ENCODE peak calls at places on chromosomes 5 and 9, in six cellular contexts. L is RCC 7860; J is activated naive CD4-positive, alpha-beta T cell treated with anti-CD3 and anti-CD28 coated beads, Interleukin-2, amount 50 U/mL, for 72 hours; F is fibroblast of pulmonary artery; Z is T-cell; D is GM12891. R is an unnamed sample.
A peak's percentile ranks its signal among the peaks of the same experiment; 100 is the strongest.

GRCh38 chr5:102807878-102808502 is 52.9 kb downstream of the PAM start:
- DNase-seq in F (peak; percentile 16), J (no peak), D (no peak), L (peak; percentile 75), Z (no peak), R (no peak)

GRCh38 chr5:19706776-19707175 is 281.2 kb downstream of the CDH18 start:
- DNase-seq in J (no peak), F (no peak), Z (no peak), L (no peak), D (no peak), R (no peak)

GRCh38 chr5:86360801-86361200 is 256.9 kb upstream of the COX7C start:
- DNase-seq in Z (no peak), L (no peak), J (no peak), F (no peak), D (no peak), R (no peak)

GRCh38 chr9:68919666-68920065 is 94.2 kb downstream of the PRKACG start:
- DNase-seq in J (no peak), L (no peak), F (no peak), Z (no peak), D (no peak), R (no peak)

GRCh38 chr9:2166219-2166618 is 151.1 kb downstream of the SMARCA2 start:
- DNase-seq in D (no peak), J (no peak), L (no peak), Z (no peak), F (no peak), R (no peak)

GRCh38 chr5:67209141-67209771 is 12.7 kb upstream of the CD180 start:
- DNase-seq in F (peak; percentile 87), D (peak; percentile 42), L (peak; percentile 4), J (peak; percentile 73), Z (peak; percentile 32), R (peak; percentile 83)

GRCh38 chr9:6681957-6682501 is 36.5 kb upstream of the GLDC start:
- DNase-seq in Z (no peak), D (no peak), L (no peak), J (no peak), F (no peak), R (no peak)

GRCh38 chr5:76746677-76747076 is 30.8 kb downstream of the F2R start:
- DNase-seq in F (no peak), D (no peak), L (no peak), J (no peak), Z (no peak), R (no peak)

GRCh38 chr5:40166757-40167156 is 513.0 kb upstream of the PTGER4 start:
- DNase-seq in Z (no peak), D (no peak), L (no peak), F (peak; percentile 1), J (no peak), R (no peak)

GRCh38 chr5:128579669-128580068 is 41.6 kb upstream of the FBN2 start:
- DNase-seq in Z (no peak), L (no peak), J (no peak), D (no peak), F (peak; percentile 7), R (no peak)

GRCh38 chr9:107932601-107933000 is 443.0 kb upstream of the KLF4 start:
- DNase-seq in Z (no peak), D (no peak), F (no peak), L (no peak), J (no peak), R (no peak)

GRCh38 chr9:122228191-122228905 is 409 bp downstream of the LHX6 start:
- DNase-seq in Z (no peak), D (peak; percentile 42), J (no peak), F (no peak), L (no peak), R (no peak)

GRCh38 chr5:77923666-77924065 is 147.5 kb upstream of the TBCA start:
- DNase-seq in J (no peak), F (no peak), Z (no peak), D (no peak), L (no peak), R (no peak)

GRCh38 chr5:138635268-138635667 is 60.1 kb upstream of the HSPA9 start:
- DNase-seq in L (no peak), D (no peak), J (no peak), Z (no peak), F (no peak), R (no peak)

GRCh38 chr5:9599391-9599790 is 30.8 kb downstream of the TAS2R1 start:
- DNase-seq in L (no peak), F (no peak), Z (no peak), J (no peak), D (no peak), R (no peak)

GRCh38 chr5:17340363-17340762 is 122.9 kb downstream of the BASP1 start:
- DNase-seq in L (no peak), D (no peak), J (no peak), Z (no peak), F (no peak), R (no peak)

GRCh38 chr9:101264727-101265126 is 120.1 kb downstream of the BAAT start:
- DNase-seq in Z (no peak), D (no peak), F (no peak), J (no peak), L (no peak), R (no peak)

GRCh38 chr9:4293293-4293931 is 6.5 kb downstream of the GLIS3 start:
- DNase-seq in F (peak; percentile 97), L (peak; percentile 96), Z (no peak), J (no peak), D (no peak), R (no peak)

GRCh38 chr9:16425572-16425971 is 444.9 kb downstream of the BNC2 start:
- DNase-seq in D (no peak), L (no peak), Z (no peak), J (no peak), F (peak; percentile 87), R (no peak)

GRCh38 chr5:56737918-56738606 is 77.3 kb upstream of the MAP3K1 start:
- DNase-seq in F (no peak), L (no peak), Z (no peak), D (no peak), J (no peak), R (no peak)

GRCh38 chr9:121201045-121201737 is 478 bp downstream of the RAB14 start:
- DNase-seq in Z (peak; percentile 8), L (no peak), F (no peak), D (peak; percentile 12), J (peak; percentile 40), R (no peak)

GRCh38 chr5:95841914-95842812 is 19.6 kb upstream of the GLRX start:
- DNase-seq in F (peak; percentile 97), J (no peak), D (no peak), Z (no peak), L (no peak), R (no peak)

GRCh38 chr5:122967625-122968024 is 68.9 kb downstream of the PPIC start:
- DNase-seq in D (peak; percentile 17), F (no peak), J (no peak), Z (no peak), L (no peak), R (no peak)

GRCh38 chr9:125763373-125763772 is 16.2 kb downstream of the PBX3 start:
- DNase-seq in Z (no peak), D (no peak), L (no peak), F (peak; percentile 65), J (no peak), R (no peak)

GRCh38 chr5:54669845-54670635 is 152.5 kb downstream of the SNX18 start:
- DNase-seq in D (no peak), J (no peak), L (no peak), Z (no peak), F (no peak), R (no peak)

GRCh38 chr5:82422751-82423181 is 144.6 kb upstream of the RPS23 start:
- DNase-seq in L (no peak), Z (no peak), F (peak; percentile 58), J (no peak), D (no peak), R (no peak)

GRCh38 chr9:37433754-37434435 is 11.4 kb downstream of the GRHPR start:
- DNase-seq in Z (no peak), J (no peak), D (no peak), L (no peak), F (no peak), R (peak; percentile 92)

GRCh38 chr5:135326296-135327240 is 72.5 kb downstream of the MACROH2A1 start:
- DNase-seq in J (no peak), F (no peak), L (no peak), D (no peak), Z (no peak), R (no peak)

GRCh38 chr9:83583151-83584014 is 39.6 kb upstream of the IDNK start:
- DNase-seq in D (peak; percentile 14), J (peak; percentile 13), L (peak; percentile 22), F (peak; percentile 74), Z (no peak), R (peak; percentile 20)

GRCh38 chr9:114938687-114939575 is 8.5 kb upstream of the TNFSF8 start:
- DNase-seq in J (no peak), F (peak; percentile 39), L (no peak), D (no peak), Z (no peak), R (no peak)

GRCh38 chr9:14554866-14555265 is 138.4 kb downstream of the ZDHHC21 start:
- DNase-seq in L (no peak), F (peak; percentile 20), Z (no peak), D (no peak), J (no peak), R (no peak)

R was measured in midbrain.